ENCODE peak calls at places on chromosomes 11 and 22, in six cellular contexts. One of them, this sample, is unnamed.

GRCh38 chr22:35811670-35812069 is 94.0 kb downstream of the APOL5 start:
- DNase-seq in spleen: no peak
- DNase-seq in glutamatergic neuron: no peak
- DNase-seq in suprapubic skin: no peak
- DNase-seq in colonic mucosa: no peak
- DNase-seq in foreskin keratinocyte: no peak
- DNase-seq in this sample: no peak

GRCh38 chr11:19811391-19811790 is 98.8 kb downstream of the NAV2 start:
- DNase-seq in spleen: no peak
- DNase-seq in glutamatergic neuron: no peak
- DNase-seq in suprapubic skin: no peak
- DNase-seq in colonic mucosa: no peak
- DNase-seq in foreskin keratinocyte: no peak
- DNase-seq in this sample: no peak

GRCh38 chr22:39545310-39546063 is 12.9 kb upstream of the RPS19BP1 start:
- DNase-seq in spleen: no peak
- DNase-seq in glutamatergic neuron: no peak
- DNase-seq in suprapubic skin: no peak
- DNase-seq in colonic mucosa: peak; percentile 65
- DNase-seq in foreskin keratinocyte: no peak
- DNase-seq in this sample: peak; percentile 57

GRCh38 chr22:19799322-19800190 is 39.0 kb downstream of the TBX1 start:
- DNase-seq in spleen: no peak
- DNase-seq in glutamatergic neuron: peak; percentile 17
- DNase-seq in suprapubic skin: peak; percentile 87
- DNase-seq in colonic mucosa: no peak
- DNase-seq in foreskin keratinocyte: no peak
- DNase-seq in this sample: no peak

GRCh38 chr11:115321602-115322289 is 182.5 kb downstream of the CADM1 start:
- DNase-seq in spleen: no peak
- DNase-seq in glutamatergic neuron: no peak
- DNase-seq in suprapubic skin: no peak
- DNase-seq in colonic mucosa: no peak
- DNase-seq in foreskin keratinocyte: no peak
- DNase-seq in this sample: no peak

GRCh38 chr11:10398525-10398924 is 56.5 kb upstream of the AMPD3 start:
- DNase-seq in spleen: no peak
- DNase-seq in glutamatergic neuron: no peak
- DNase-seq in suprapubic skin: no peak
- DNase-seq in colonic mucosa: no peak
- DNase-seq in foreskin keratinocyte: no peak
- DNase-seq in this sample: no peak

GRCh38 chr22:39245130-39246039 is 603 bp upstream of the PDGFB start:
- DNase-seq in spleen: no peak
- DNase-seq in glutamatergic neuron: no peak
- DNase-seq in suprapubic skin: no peak
- DNase-seq in colonic mucosa: no peak
- DNase-seq in foreskin keratinocyte: no peak
- DNase-seq in this sample: no peak

GRCh38 chr11:6607190-6607635 is 3.6 kb downstream of the ILK start:
- DNase-seq in spleen: no peak
- DNase-seq in glutamatergic neuron: no peak
- DNase-seq in suprapubic skin: no peak
- DNase-seq in colonic mucosa: peak; percentile 12
- DNase-seq in foreskin keratinocyte: no peak
- DNase-seq in this sample: no peak

DNA sequence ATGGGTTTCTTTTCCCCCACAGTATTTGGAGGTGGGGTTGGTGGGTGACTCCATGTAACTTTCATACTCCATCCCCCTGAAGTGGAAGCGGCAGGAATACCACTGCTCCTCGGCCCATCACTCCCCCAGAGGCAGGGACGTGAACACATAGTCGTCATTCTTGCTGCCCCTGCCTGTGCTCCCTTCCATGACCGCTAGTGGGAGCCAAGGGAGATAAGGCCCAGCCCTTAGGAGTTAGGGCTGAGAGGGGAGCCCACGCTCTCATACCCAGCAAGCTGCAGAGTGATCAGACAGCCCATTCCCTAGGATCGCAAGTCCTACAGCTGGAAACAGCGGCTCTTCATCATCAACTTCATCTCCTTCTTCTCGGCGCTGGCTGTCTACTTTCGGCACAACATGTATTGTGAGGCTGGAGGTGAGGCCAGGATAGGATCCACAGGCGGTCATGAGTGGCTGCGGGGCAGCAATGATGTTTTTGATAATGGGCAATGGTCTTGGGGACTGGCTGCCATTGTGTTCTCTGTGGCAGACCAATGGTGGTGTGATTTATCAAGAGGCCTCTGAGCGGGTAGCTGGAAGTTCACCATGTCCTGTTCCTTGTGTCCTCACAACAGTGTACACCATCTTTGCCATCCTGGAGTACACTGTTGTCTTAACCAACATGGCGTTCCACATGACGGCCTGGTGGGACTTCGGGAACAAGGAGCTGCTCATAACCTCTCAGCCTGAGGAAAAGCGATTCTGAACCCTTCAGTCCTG is 15.9 kb downstream of the RHOG start:
- DNase-seq in spleen: peak; percentile 90
- DNase-seq in glutamatergic neuron: peak; percentile 83
- DNase-seq in suprapubic skin: no peak
- DNase-seq in colonic mucosa: peak; percentile 71
- DNase-seq in foreskin keratinocyte: no peak
- DNase-seq in this sample: peak; percentile 75
- TF ChIP-seq CTCF in spleen: peak; percentile 81
- TF ChIP-seq CTCF in glutamatergic neuron: peak; percentile 76
- TF ChIP-seq CTCF in suprapubic skin: peak; percentile 53
- TF ChIP-seq CTCF in colonic mucosa: peak; percentile 70
- TF ChIP-seq CTCF in foreskin keratinocyte: peak; percentile 68
- TF ChIP-seq CTCF in this sample: peak; percentile 77

DNA sequence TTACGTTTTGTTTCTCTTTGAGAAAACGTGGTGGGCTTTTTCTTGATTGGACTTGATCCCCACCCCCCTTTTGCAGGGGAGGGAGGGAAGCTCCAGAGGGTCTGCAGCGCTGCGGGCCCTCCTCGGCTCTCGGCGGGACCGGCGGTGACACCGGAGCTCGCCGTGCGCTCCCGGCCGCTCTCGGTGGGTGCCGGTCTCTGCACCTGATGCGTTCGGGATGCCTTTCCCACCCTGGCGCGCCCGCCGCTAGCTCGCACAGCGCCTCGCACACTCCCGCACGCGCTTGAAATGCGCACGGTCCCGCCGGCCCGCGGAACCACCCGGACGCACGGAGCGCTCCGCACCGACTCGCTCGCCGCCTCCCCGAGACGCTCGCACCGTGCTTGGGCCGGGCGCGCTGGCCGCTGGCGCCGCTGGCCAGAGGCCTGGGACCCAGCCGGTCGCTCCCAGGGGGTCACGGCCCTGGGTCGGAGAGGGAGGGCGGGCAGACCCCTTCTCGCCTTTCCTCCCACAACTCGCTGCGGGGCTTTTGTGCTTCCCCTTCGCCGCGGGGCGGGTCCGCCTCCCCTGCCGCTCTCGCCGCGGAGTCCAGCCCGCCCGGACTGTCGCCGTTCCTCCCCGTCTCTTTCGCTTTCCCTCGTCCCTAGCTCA is 1.0 kb downstream of the ZBTB16 start:
- DNase-seq in spleen: peak; percentile 91
- DNase-seq in glutamatergic neuron: peak; percentile 62
- DNase-seq in suprapubic skin: no peak
- DNase-seq in colonic mucosa: peak; percentile 51
- DNase-seq in foreskin keratinocyte: no peak
- DNase-seq in this sample: no peak
- TF ChIP-seq CTCF in spleen: no peak
- TF ChIP-seq CTCF in glutamatergic neuron: no peak
- TF ChIP-seq CTCF in suprapubic skin: no peak
- TF ChIP-seq CTCF in colonic mucosa: no peak
- TF ChIP-seq CTCF in foreskin keratinocyte: no peak
- TF ChIP-seq CTCF in this sample: no peak

DNA sequence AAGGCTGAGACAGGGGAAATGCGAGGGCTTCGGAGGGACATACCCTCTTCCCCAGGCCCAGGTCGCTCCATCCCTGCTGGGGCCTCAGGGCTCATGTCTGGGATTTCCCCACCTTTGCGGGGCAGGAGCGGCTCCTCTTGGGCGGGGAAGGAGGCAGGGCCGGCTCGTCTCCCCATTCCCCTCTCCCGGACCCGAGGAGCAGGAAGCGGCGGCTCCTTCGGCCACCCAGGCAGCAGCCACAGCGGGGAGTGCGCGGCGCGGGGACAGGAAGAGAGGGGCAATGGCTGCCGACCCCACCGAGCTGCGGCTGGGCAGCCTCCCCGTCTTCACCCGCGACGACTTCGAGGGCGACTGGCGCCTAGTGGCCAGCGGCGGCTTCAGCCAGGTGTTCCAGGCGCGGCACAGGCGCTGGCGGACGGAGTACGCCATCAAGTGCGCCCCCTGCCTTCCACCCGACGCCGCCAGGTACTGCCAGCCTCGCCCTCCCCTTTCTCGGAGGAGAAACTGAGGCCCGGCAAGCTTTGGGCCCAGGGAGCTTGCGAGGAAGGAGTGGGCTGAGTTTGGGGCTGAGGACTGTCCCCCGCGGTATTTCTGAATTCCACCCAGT is at the start of gene ANKK1:
- DNase-seq in spleen: peak; percentile 64
- DNase-seq in glutamatergic neuron: no peak
- DNase-seq in suprapubic skin: no peak
- DNase-seq in colonic mucosa: peak; percentile 36
- DNase-seq in foreskin keratinocyte: no peak
- DNase-seq in this sample: no peak
- TF ChIP-seq CTCF in spleen: no peak
- TF ChIP-seq CTCF in glutamatergic neuron: peak; percentile 31
- TF ChIP-seq CTCF in suprapubic skin: no peak
- TF ChIP-seq CTCF in colonic mucosa: peak; percentile 39
- TF ChIP-seq CTCF in foreskin keratinocyte: peak; percentile 79
- TF ChIP-seq CTCF in this sample: no peak

GRCh38 chr11:116835042-116835772 is 2.2 kb downstream of the APOA1 start:
- DNase-seq in spleen: no peak
- DNase-seq in glutamatergic neuron: no peak
- DNase-seq in suprapubic skin: no peak
- DNase-seq in colonic mucosa: no peak
- DNase-seq in foreskin keratinocyte: no peak
- DNase-seq in this sample: no peak

GRCh38 chr11:116836648-116837023 is 786 bp downstream of the APOA1 start:
- DNase-seq in spleen: peak; percentile 65
- DNase-seq in glutamatergic neuron: no peak
- DNase-seq in suprapubic skin: no peak
- DNase-seq in colonic mucosa: no peak
- DNase-seq in foreskin keratinocyte: no peak
- DNase-seq in this sample: no peak

GRCh38 chr11:116833816-116834534 is 3.4 kb downstream of the APOA1 start:
- DNase-seq in spleen: peak; percentile 54
- DNase-seq in glutamatergic neuron: no peak
- DNase-seq in suprapubic skin: no peak
- DNase-seq in colonic mucosa: no peak
- DNase-seq in foreskin keratinocyte: no peak
- DNase-seq in this sample: no peak

GRCh38 chr11:116837231-116838091 is at the start of gene APOA1:
- DNase-seq in spleen: peak; percentile 69
- DNase-seq in glutamatergic neuron: no peak
- DNase-seq in suprapubic skin: no peak
- DNase-seq in colonic mucosa: no peak
- DNase-seq in foreskin keratinocyte: no peak
- DNase-seq in this sample: no peak

DNA sequence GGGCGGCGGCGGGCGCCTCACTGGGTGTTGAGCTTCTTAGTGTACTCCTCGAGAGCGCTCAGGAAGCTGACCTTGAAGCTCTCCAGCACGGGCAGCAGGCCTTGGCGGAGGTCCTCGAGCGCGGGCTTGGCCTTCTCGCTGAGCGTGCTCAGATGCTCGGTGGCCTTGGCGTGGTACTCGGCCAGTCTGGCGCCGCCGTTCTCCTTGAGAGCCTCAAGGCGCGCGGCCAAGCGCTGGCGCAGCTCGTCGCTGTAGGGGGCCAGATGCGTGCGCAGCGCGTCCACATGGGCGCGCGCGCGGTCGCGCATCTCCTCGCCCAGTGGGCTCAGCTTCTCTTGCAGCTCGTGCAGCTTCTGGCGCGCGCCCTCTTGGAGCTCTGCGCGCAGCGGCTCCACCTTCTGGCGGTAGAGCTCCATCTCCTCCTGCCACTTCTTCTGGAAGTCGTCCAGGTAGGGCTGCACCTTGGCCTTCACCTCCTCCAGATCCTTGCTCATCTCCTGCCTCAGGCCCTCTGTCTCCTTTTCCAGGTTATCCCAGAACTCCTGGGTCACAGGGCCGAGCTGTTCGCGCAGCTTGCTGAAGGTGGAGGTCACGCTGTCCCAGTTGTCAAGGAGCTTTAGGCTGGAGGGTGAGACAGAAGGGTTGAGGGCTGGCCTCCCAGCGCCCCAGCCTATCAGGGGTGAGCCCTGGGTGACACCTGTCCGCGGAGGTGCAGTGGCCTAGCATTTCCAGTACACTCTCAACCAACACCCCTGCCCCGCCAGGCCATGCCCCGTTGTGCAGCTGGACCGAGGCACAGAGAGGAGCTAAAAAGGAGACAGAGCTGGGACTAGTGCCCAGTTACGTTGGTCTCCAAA is 1.4 kb downstream of the APOA1 start:
- DNase-seq in spleen: peak; percentile 94
- DNase-seq in glutamatergic neuron: peak; percentile 82
- DNase-seq in suprapubic skin: peak; percentile 79
- DNase-seq in colonic mucosa: peak; percentile 87
- DNase-seq in foreskin keratinocyte: peak; percentile 57
- DNase-seq in this sample: peak; percentile 75
- TF ChIP-seq CTCF in spleen: no peak
- TF ChIP-seq CTCF in glutamatergic neuron: no peak
- TF ChIP-seq CTCF in suprapubic skin: no peak
- TF ChIP-seq CTCF in colonic mucosa: peak; percentile 29
- TF ChIP-seq CTCF in foreskin keratinocyte: peak; percentile 90
- TF ChIP-seq CTCF in this sample: peak; percentile 63

This sample was measured in natural killer cell.